ENCODE peak calls at places on chromosomes 3 and 15, in nine cellular contexts. One of them, this sample, is unnamed.

GRCh38 chr15:66124626-66125025 is 128.9 kb downstream of the MEGF11 start:
- DNase-seq in CD8-positive, alpha-beta memory T cell: no peak
- DNase-seq in iPS DF 6.9: no peak
- DNase-seq in substantia nigra: no peak
- DNase-seq in psoas muscle: no peak
- DNase-seq in brain microvascular endothelial cell: no peak
- DNase-seq in CD4-positive, CD25-positive, alpha-beta regulatory T cell: no peak
- DNase-seq in AG04450: no peak
- DNase-seq in lower lobe of right lung: no peak
- DNase-seq in this sample: no peak

GRCh38 chr15:54840999-54841398 is 355.7 kb downstream of the RSL24D1 start:
- DNase-seq in CD8-positive, alpha-beta memory T cell: no peak
- DNase-seq in iPS DF 6.9: peak
- DNase-seq in substantia nigra: no peak
- DNase-seq in psoas muscle: no peak
- DNase-seq in brain microvascular endothelial cell: no peak
- DNase-seq in CD4-positive, CD25-positive, alpha-beta regulatory T cell: no peak
- DNase-seq in AG04450: no peak
- DNase-seq in lower lobe of right lung: no peak
- DNase-seq in this sample: no peak

GRCh38 chr3:194950906-194951628 is 265.4 kb downstream of the FAM43A start:
- DNase-seq in CD8-positive, alpha-beta memory T cell: no peak
- DNase-seq in iPS DF 6.9: no peak
- DNase-seq in substantia nigra: no peak
- DNase-seq in psoas muscle: no peak
- DNase-seq in brain microvascular endothelial cell: no peak
- DNase-seq in CD4-positive, CD25-positive, alpha-beta regulatory T cell: no peak
- DNase-seq in AG04450: no peak
- DNase-seq in lower lobe of right lung: no peak
- DNase-seq in this sample: no peak

GRCh38 chr3:41632705-41633104 is 329.2 kb downstream of the ULK4 start:
- DNase-seq in CD8-positive, alpha-beta memory T cell: no peak
- DNase-seq in iPS DF 6.9: no peak
- DNase-seq in substantia nigra: no peak
- DNase-seq in psoas muscle: no peak
- DNase-seq in brain microvascular endothelial cell: no peak
- DNase-seq in CD4-positive, CD25-positive, alpha-beta regulatory T cell: no peak
- DNase-seq in AG04450: no peak
- DNase-seq in lower lobe of right lung: no peak
- DNase-seq in this sample: no peak

GRCh38 chr3:144636833-144637232 is 665.2 kb downstream of the DIPK2A start:
- DNase-seq in CD8-positive, alpha-beta memory T cell: no peak
- DNase-seq in iPS DF 6.9: no peak
- DNase-seq in substantia nigra: no peak
- DNase-seq in psoas muscle: no peak
- DNase-seq in brain microvascular endothelial cell: no peak
- DNase-seq in CD4-positive, CD25-positive, alpha-beta regulatory T cell: no peak
- DNase-seq in AG04450: no peak
- DNase-seq in lower lobe of right lung: no peak
- DNase-seq in this sample: no peak

GRCh38 chr3:24302382-24302781 is 192.3 kb downstream of the THRB start:
- DNase-seq in CD8-positive, alpha-beta memory T cell: no peak
- DNase-seq in iPS DF 6.9: no peak
- DNase-seq in substantia nigra: no peak
- DNase-seq in psoas muscle: no peak
- DNase-seq in brain microvascular endothelial cell: no peak
- DNase-seq in CD4-positive, CD25-positive, alpha-beta regulatory T cell: no peak
- DNase-seq in AG04450: no peak
- DNase-seq in lower lobe of right lung: no peak
- DNase-seq in this sample: no peak

GRCh38 chr3:103863381-103863780 is 1428.6 kb downstream of the ZPLD1 start:
- DNase-seq in CD8-positive, alpha-beta memory T cell: no peak
- DNase-seq in iPS DF 6.9: no peak
- DNase-seq in substantia nigra: no peak
- DNase-seq in psoas muscle: no peak
- DNase-seq in brain microvascular endothelial cell: no peak
- DNase-seq in CD4-positive, CD25-positive, alpha-beta regulatory T cell: no peak
- DNase-seq in AG04450: no peak
- DNase-seq in lower lobe of right lung: no peak
- DNase-seq in this sample: no peak

GRCh38 chr3:81364411-81364810 is 397.0 kb downstream of the GBE1 start:
- DNase-seq in CD8-positive, alpha-beta memory T cell: no peak
- DNase-seq in iPS DF 6.9: no peak
- DNase-seq in substantia nigra: no peak
- DNase-seq in psoas muscle: no peak
- DNase-seq in brain microvascular endothelial cell: no peak
- DNase-seq in CD4-positive, CD25-positive, alpha-beta regulatory T cell: no peak
- DNase-seq in AG04450: no peak
- DNase-seq in lower lobe of right lung: no peak
- DNase-seq in this sample: no peak

GRCh38 chr15:44102675-44103254 is 92.3 kb downstream of the FRMD5 start:
- DNase-seq in CD8-positive, alpha-beta memory T cell: no peak
- DNase-seq in iPS DF 6.9: no peak
- DNase-seq in substantia nigra: peak
- DNase-seq in psoas muscle: no peak
- DNase-seq in brain microvascular endothelial cell: peak
- DNase-seq in CD4-positive, CD25-positive, alpha-beta regulatory T cell: no peak
- DNase-seq in AG04450: peak
- DNase-seq in lower lobe of right lung: no peak
- DNase-seq in this sample: peak

GRCh38 chr3:13495921-13496723 is 16.0 kb downstream of the HDAC11 start:
- DNase-seq in CD8-positive, alpha-beta memory T cell: peak
- DNase-seq in iPS DF 6.9: no peak
- DNase-seq in substantia nigra: peak
- DNase-seq in psoas muscle: peak
- DNase-seq in brain microvascular endothelial cell: peak
- DNase-seq in CD4-positive, CD25-positive, alpha-beta regulatory T cell: peak
- DNase-seq in AG04450: peak
- DNase-seq in lower lobe of right lung: peak
- DNase-seq in this sample: peak

GRCh38 chr3:34323517-34323916 is 525.1 kb downstream of the PDCD6IP start:
- DNase-seq in CD8-positive, alpha-beta memory T cell: no peak
- DNase-seq in iPS DF 6.9: no peak
- DNase-seq in substantia nigra: no peak
- DNase-seq in psoas muscle: no peak
- DNase-seq in brain microvascular endothelial cell: no peak
- DNase-seq in CD4-positive, CD25-positive, alpha-beta regulatory T cell: no peak
- DNase-seq in AG04450: no peak
- DNase-seq in lower lobe of right lung: no peak
- DNase-seq in this sample: no peak

GRCh38 chr3:159451067-159451466 is 537.6 kb upstream of the IL12A start:
- DNase-seq in CD8-positive, alpha-beta memory T cell: no peak
- DNase-seq in iPS DF 6.9: no peak
- DNase-seq in substantia nigra: no peak
- DNase-seq in psoas muscle: no peak
- DNase-seq in brain microvascular endothelial cell: no peak
- DNase-seq in CD4-positive, CD25-positive, alpha-beta regulatory T cell: no peak
- DNase-seq in AG04450: no peak
- DNase-seq in lower lobe of right lung: no peak
- DNase-seq in this sample: no peak

GRCh38 chr3:37979798-37980476 is 10.6 kb upstream of the VILL start:
- DNase-seq in CD8-positive, alpha-beta memory T cell: no peak
- DNase-seq in iPS DF 6.9: no peak
- DNase-seq in substantia nigra: no peak
- DNase-seq in psoas muscle: no peak
- DNase-seq in brain microvascular endothelial cell: no peak
- DNase-seq in CD4-positive, CD25-positive, alpha-beta regulatory T cell: no peak
- DNase-seq in AG04450: no peak
- DNase-seq in lower lobe of right lung: no peak
- DNase-seq in this sample: no peak

GRCh38 chr3:37982351-37982750 is 8.2 kb upstream of the VILL start:
- DNase-seq in CD8-positive, alpha-beta memory T cell: no peak
- DNase-seq in iPS DF 6.9: no peak
- DNase-seq in substantia nigra: no peak
- DNase-seq in psoas muscle: no peak
- DNase-seq in brain microvascular endothelial cell: no peak
- DNase-seq in CD4-positive, CD25-positive, alpha-beta regulatory T cell: no peak
- DNase-seq in AG04450: no peak
- DNase-seq in lower lobe of right lung: no peak
- DNase-seq in this sample: peak

GRCh38 chr3:37981348-37981664 is 9.3 kb upstream of the VILL start:
- DNase-seq in CD8-positive, alpha-beta memory T cell: no peak
- DNase-seq in iPS DF 6.9: no peak
- DNase-seq in substantia nigra: no peak
- DNase-seq in psoas muscle: no peak
- DNase-seq in brain microvascular endothelial cell: no peak
- DNase-seq in CD4-positive, CD25-positive, alpha-beta regulatory T cell: no peak
- DNase-seq in AG04450: no peak
- DNase-seq in lower lobe of right lung: no peak
- DNase-seq in this sample: no peak

GRCh38 chr3:37984051-37984450 is 6.5 kb upstream of the VILL start:
- DNase-seq in CD8-positive, alpha-beta memory T cell: no peak
- DNase-seq in iPS DF 6.9: no peak
- DNase-seq in substantia nigra: no peak
- DNase-seq in psoas muscle: no peak
- DNase-seq in brain microvascular endothelial cell: no peak
- DNase-seq in CD4-positive, CD25-positive, alpha-beta regulatory T cell: no peak
- DNase-seq in AG04450: no peak
- DNase-seq in lower lobe of right lung: no peak
- DNase-seq in this sample: no peak

DNA sequence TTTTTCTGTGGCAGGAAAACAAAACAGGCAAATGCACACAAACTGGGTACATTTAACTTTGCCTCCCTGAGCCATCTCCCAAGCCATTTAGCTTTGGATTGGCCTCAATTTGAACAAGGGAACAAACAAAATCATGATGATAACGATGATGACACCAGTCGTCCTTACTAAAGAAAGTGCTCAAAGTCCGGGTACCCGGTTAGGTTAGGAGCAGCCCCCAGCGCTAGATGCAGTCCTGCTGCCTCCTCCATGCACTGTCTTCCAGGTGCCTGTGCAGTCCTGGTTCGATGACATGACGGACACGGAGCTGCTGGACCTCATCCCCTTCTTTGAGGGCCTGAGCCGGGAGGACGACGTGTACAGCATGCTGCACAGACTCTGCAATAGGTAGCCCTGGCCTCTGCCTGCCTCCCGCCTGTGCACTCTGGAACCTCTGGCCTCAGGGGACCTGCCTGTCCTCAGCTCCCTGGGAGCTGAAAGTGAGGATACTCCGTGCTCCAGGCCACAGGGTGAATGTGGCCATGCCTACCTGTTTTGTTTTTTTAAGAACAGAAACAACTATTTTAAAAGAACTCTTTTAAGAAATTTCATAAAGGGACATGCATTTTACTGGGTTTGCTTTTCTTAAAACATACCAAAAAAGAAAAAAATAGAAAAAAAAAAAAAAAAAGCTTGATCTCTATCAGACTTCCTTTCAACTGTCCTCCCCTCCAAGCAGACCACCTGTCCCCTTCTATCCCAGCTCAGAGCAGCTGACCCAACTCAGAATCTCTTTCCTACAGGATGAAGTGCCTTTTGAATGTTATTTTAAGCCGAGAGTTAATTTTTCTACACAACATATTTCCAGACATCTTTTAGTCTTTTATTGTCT is 9.9 kb upstream of the VILL start:
- DNase-seq in CD8-positive, alpha-beta memory T cell: no peak
- DNase-seq in iPS DF 6.9: no peak
- DNase-seq in substantia nigra: no peak
- DNase-seq in psoas muscle: no peak
- DNase-seq in brain microvascular endothelial cell: no peak
- DNase-seq in CD4-positive, CD25-positive, alpha-beta regulatory T cell: no peak
- DNase-seq in AG04450: no peak
- DNase-seq in lower lobe of right lung: no peak
- DNase-seq in this sample: no peak
- H3K27ac ChIP-seq in CD8-positive, alpha-beta memory T cell: no peak
- H3K27ac ChIP-seq in iPS DF 6.9: no peak
- H3K27ac ChIP-seq in substantia nigra: no peak
- H3K27ac ChIP-seq in psoas muscle: no peak
- H3K27ac ChIP-seq in brain microvascular endothelial cell: no peak
- H3K27ac ChIP-seq in CD4-positive, CD25-positive, alpha-beta regulatory T cell: no peak
- H3K27ac ChIP-seq in AG04450: no peak
- H3K27ac ChIP-seq in lower lobe of right lung: no peak
- H3K27ac ChIP-seq in this sample: no peak

DNA sequence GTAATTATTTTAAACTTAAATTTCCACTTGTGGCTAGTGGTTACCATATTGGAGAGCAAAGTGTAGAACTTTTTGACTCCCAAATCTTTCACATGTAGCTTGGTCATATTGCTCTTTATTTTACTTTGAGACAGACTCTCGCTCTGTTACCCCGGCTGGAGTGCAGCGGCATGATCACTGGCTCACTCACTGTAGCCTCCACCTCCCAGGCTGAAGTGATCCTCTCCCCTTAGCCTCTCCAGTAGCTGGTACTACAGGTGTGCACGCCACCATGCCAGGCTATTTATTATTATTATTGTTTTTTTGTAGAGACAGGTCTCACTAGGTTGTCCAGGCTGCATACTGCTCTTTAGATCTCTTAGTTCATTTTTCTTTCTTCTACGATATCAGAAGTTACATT is 3.9 kb downstream of the FNDC3B start:
- DNase-seq in CD8-positive, alpha-beta memory T cell: no peak
- DNase-seq in iPS DF 6.9: no peak
- DNase-seq in substantia nigra: no peak
- DNase-seq in psoas muscle: no peak
- DNase-seq in brain microvascular endothelial cell: no peak
- DNase-seq in CD4-positive, CD25-positive, alpha-beta regulatory T cell: no peak
- DNase-seq in AG04450: no peak
- DNase-seq in lower lobe of right lung: no peak
- DNase-seq in this sample: no peak
- H3K27ac ChIP-seq in CD8-positive, alpha-beta memory T cell: no peak
- H3K27ac ChIP-seq in iPS DF 6.9: no peak
- H3K27ac ChIP-seq in substantia nigra: no peak
- H3K27ac ChIP-seq in psoas muscle: peak
- H3K27ac ChIP-seq in brain microvascular endothelial cell: no peak
- H3K27ac ChIP-seq in CD4-positive, CD25-positive, alpha-beta regulatory T cell: no peak
- H3K27ac ChIP-seq in AG04450: no peak
- H3K27ac ChIP-seq in lower lobe of right lung: no peak
- H3K27ac ChIP-seq in this sample: no peak

GRCh38 chr15:70193734-70194133 is 96.0 kb upstream of the TLE3 start:
- DNase-seq in CD8-positive, alpha-beta memory T cell: no peak
- DNase-seq in iPS DF 6.9: no peak
- DNase-seq in substantia nigra: no peak
- DNase-seq in psoas muscle: no peak
- DNase-seq in brain microvascular endothelial cell: no peak
- DNase-seq in CD4-positive, CD25-positive, alpha-beta regulatory T cell: no peak
- DNase-seq in AG04450: no peak
- DNase-seq in lower lobe of right lung: no peak
- DNase-seq in this sample: no peak
- H3K27ac ChIP-seq in CD8-positive, alpha-beta memory T cell: no peak
- H3K27ac ChIP-seq in iPS DF 6.9: no peak
- H3K27ac ChIP-seq in substantia nigra: no peak
- H3K27ac ChIP-seq in psoas muscle: no peak
- H3K27ac ChIP-seq in brain microvascular endothelial cell: no peak
- H3K27ac ChIP-seq in CD4-positive, CD25-positive, alpha-beta regulatory T cell: no peak
- H3K27ac ChIP-seq in AG04450: no peak
- H3K27ac ChIP-seq in lower lobe of right lung: no peak
- H3K27ac ChIP-seq in this sample: no peak

DNA sequence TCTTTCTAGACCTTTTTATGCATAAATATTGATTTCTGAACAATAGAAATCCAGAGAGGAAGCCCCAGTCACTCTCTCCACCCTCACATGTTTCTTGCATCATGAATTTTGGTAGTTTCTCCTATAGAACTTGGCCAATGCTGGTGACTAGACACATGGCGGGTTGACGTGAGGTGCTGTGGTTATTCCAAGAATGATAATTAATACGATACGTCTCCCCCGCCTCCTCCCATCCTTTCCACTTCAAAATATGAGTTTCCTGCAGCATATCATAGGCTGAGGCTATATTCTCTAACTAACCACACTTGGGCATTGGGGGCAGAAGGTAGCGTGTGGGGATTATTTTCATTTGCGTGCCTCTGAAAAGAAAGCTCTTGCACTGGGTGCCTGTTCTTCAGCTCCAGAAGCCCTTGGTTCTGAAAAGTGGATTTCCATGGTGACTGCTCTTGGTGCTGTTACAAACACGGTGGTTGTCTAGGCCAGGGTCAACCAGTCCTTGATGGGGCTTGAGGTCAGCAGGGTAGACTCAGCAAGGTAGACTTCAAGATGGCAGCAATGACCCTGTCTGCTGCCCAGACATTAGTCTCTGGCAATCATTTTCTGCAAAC is 5.3 kb downstream of the TNFSF10 start:
- DNase-seq in CD8-positive, alpha-beta memory T cell: no peak
- DNase-seq in iPS DF 6.9: no peak
- DNase-seq in substantia nigra: no peak
- DNase-seq in psoas muscle: no peak
- DNase-seq in brain microvascular endothelial cell: no peak
- DNase-seq in CD4-positive, CD25-positive, alpha-beta regulatory T cell: peak
- DNase-seq in AG04450: no peak
- DNase-seq in lower lobe of right lung: no peak
- DNase-seq in this sample: no peak
- H3K27ac ChIP-seq in CD8-positive, alpha-beta memory T cell: no peak
- H3K27ac ChIP-seq in iPS DF 6.9: no peak
- H3K27ac ChIP-seq in substantia nigra: no peak
- H3K27ac ChIP-seq in psoas muscle: peak
- H3K27ac ChIP-seq in brain microvascular endothelial cell: no peak
- H3K27ac ChIP-seq in CD4-positive, CD25-positive, alpha-beta regulatory T cell: peak
- H3K27ac ChIP-seq in AG04450: no peak
- H3K27ac ChIP-seq in lower lobe of right lung: peak
- H3K27ac ChIP-seq in this sample: no peak

This sample was measured in caudate nucleus.